ENCODE peak calls at places on chromosomes 1 and 21, in five cellular contexts. L is K562, P is heart left ventricle, X is IMR-90, Y is A549. E is an unnamed sample.

GRCh38 chr1:70208292-70208691 is 2.9 kb upstream of the LRRC40 start:
- DNase-seq in L (no peak), P (no peak), X (no peak), Y (no peak), E (no peak)

GRCh38 chr1:983736-984475 is 2.0 kb upstream of the PERM1 start:
- DNase-seq in L (peak), P (peak), X (no peak), Y (no peak), E (no peak)

GRCh38 chr1:213934642-213935041 is 53.1 kb upstream of the PROX1 start:
- DNase-seq in L (no peak), P (peak), X (no peak), Y (no peak), E (no peak)

GRCh38 chr1:79785964-79786363 is 779.4 kb upstream of the ADGRL4 start:
- DNase-seq in L (no peak), P (no peak), X (no peak), Y (no peak), E (no peak)

GRCh38 chr1:208950206-208950605 is 633.3 kb upstream of the CAMK1G start:
- DNase-seq in L (no peak), P (no peak), X (no peak), Y (no peak), E (no peak)

GRCh38 chr1:36386262-36387140 is 777 bp upstream of the STK40 start:
- DNase-seq in L (peak), P (peak), X (peak), Y (peak), E (peak)

GRCh38 chr1:55472784-55473183 is 257.6 kb upstream of the USP24 start:
- DNase-seq in L (no peak), P (no peak), X (peak), Y (peak), E (peak)

GRCh38 chr1:65535981-65536380 is 115.5 kb downstream of the LEPR start:
- DNase-seq in L (no peak), P (no peak), X (no peak), Y (no peak), E (no peak)

GRCh38 chr1:43083375-43083774 is 88.7 kb downstream of the EBNA1BP2 start:
- DNase-seq in L (no peak), P (no peak), X (no peak), Y (no peak), E (no peak)

GRCh38 chr1:36128126-36128904 is 3.3 kb upstream of the COL8A2 start:
- DNase-seq in L (peak), P (no peak), X (peak), Y (no peak), E (no peak)

GRCh38 chr21:25837545-25838263 is 102.9 kb downstream of the GABPA start:
- DNase-seq in L (no peak), P (no peak), X (peak), Y (no peak), E (peak)

GRCh38 chr1:69862906-69863305 is 295.2 kb downstream of the LRRC7 start:
- DNase-seq in L (no peak), P (no peak), X (no peak), Y (no peak), E (peak)

GRCh38 chr1:64884261-64885040 is 81.9 kb downstream of the JAK1 start:
- DNase-seq in L (no peak), P (no peak), X (peak), Y (no peak), E (peak)

DNA sequence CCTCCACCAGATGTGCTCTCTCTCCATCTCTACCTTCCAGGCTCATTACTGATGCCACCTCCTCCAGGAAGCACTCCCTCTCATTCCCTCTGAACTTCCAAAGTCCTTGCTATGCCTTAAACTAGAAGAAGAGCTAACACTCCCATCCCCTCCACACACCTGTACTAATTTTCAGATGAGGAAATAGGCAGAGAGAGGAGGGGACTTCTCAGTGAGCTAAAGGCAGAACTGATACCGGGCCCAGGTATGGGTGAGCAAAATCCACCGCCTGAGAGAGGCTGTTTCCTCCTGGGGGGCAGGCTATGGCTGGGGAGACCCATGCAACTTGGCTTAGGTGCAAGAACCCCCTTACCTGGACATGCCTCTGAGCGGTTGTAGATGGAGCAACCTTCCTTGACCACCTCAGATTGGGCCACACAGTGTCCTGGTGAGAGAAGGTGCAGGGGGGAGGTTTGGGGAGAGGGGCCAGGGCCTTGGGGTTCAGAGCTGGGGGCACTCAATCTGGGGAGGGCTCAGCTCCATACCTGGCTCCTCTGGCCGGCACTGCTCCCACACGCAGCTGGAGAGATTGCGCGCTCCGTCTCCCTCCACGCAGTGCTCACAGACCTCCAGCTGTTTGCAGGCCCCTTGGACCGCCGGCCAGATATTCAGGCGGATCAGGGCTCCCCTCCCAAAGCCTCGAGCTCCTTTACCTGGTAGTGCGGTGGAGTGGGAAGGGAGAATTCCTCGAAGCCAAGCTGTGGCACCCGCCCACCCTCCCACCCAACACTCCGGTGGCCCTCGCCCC is 964 bp downstream of the CD164L2 start:
- DNase-seq in L (no peak), P (no peak), X (no peak), Y (no peak), E (no peak)
- H3K27ac ChIP-seq in L (no peak), P (no peak), X (no peak), Y (no peak), E (no peak)

GRCh38 chr21:39336457-39337008 is 12.4 kb downstream of the HMGN1 start:
- DNase-seq in L (no peak), P (no peak), X (no peak), Y (no peak), E (no peak)

GRCh38 chr21:39340687-39341086 is 8.2 kb downstream of the HMGN1 start:
- DNase-seq in L (no peak), P (no peak), X (no peak), Y (no peak), E (no peak)

GRCh38 chr21:39344848-39345247 is 4.0 kb downstream of the HMGN1 start:
- DNase-seq in L (no peak), P (no peak), X (no peak), Y (no peak), E (no peak)

GRCh38 chr21:39345440-39345839 is 3.4 kb downstream of the HMGN1 start:
- DNase-seq in L (no peak), P (no peak), X (no peak), Y (no peak), E (no peak)

DNA sequence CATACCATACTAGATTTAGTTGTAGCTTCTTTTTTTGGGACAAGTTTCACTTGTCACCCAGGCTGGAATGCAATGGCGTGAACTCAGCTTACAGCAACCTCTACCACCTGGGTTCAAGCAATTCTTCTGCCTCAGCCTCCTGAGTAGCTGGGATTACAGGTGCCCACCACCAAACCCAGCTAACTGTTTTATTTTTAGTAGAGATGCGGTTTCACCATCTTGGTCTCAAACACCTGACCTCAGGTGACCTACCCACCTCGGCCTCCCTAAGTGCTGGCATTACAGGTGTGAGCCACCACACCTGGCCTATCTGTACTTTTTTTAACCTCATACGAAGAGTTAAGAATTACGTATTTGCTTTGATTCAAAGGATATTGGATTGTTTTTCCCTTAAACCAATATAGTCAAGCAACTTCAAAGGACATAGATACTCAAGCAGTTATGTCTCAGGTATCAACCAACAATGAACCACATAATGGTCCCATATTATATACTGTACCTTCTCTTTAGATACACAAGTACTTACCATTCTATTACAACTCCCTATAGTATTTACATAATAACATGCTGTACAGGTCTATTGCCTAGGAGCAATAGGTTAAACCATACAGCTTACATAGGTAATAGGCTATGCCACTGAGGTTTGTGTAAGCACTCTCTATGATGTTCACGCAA is 7.5 kb downstream of the HMGN1 start:
- DNase-seq in L (no peak), P (no peak), X (no peak), Y (no peak), E (no peak)
- TF ChIP-seq POLR2A in L (peak), P (no peak), X (no peak), Y (no peak), E (no peak)

GRCh38 chr1:110471131-110471530 is 20.2 kb downstream of the PROK1 start:
- DNase-seq in L (no peak), P (no peak), X (no peak), Y (no peak), E (no peak)
- H3K27ac ChIP-seq in L (no peak), P (no peak), X (no peak), Y (no peak), E (no peak)

GRCh38 chr1:212035835-212036605 is 472 bp downstream of the DTL start:
- DNase-seq in L (no peak), P (no peak), X (no peak), Y (no peak), E (peak)
- TF ChIP-seq POLR2A in L (no peak), P (no peak), X (no peak), Y (no peak), E (no peak)

GRCh38 chr1:46173361-46173856 is 1.5 kb upstream of the TSPAN1 start:
- DNase-seq in L (peak), P (peak), X (peak), Y (no peak), E (no peak)
- H3K27ac ChIP-seq in L (no peak), P (peak), X (no peak), Y (no peak), E (no peak)

GRCh38 chr1:155131285-155131684 is 3.6 kb downstream of the EFNA1 start:
- DNase-seq in L (peak), P (no peak), X (no peak), Y (no peak), E (no peak)
- TF ChIP-seq POLR2A in L (no peak), P (no peak), X (no peak), Y (no peak), E (no peak)

DNA sequence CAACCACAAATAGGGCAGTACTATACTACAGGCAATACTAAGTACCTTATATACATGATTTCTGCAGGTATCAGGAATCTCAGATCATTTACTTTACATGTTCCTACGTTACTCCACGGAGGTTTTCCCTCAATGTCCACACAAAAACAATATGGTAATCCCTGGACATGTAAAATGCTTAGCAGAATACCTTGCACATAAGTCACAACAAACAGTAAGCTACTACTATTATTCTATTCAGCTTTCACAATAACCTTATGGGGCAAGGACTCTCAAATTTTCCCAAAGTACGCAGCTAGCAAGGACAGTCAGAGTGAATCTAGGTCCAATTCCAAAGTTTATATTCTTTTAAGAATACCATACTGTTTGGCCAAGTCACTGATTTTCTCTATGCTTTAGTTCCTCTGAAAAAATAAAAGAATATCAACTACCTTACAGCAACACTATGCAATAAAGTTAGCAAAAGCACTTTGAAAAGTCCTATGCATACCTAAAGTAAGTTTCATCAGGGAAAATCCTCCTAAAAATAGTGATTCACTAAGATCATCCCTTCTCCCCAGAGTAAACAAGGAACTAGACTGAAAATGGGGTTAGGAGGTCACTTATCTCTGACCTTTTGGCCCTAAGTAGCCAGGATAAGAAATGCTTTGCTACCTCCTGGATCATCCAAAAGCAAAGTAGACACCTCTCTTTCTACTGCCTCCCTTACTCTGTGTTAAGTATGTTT is 67.4 kb downstream of the LUZP1 start:
- DNase-seq in L (no peak), P (no peak), X (peak), Y (no peak), E (no peak)
- H3K27ac ChIP-seq in L (no peak), P (peak), X (no peak), Y (peak), E (peak)

DNA sequence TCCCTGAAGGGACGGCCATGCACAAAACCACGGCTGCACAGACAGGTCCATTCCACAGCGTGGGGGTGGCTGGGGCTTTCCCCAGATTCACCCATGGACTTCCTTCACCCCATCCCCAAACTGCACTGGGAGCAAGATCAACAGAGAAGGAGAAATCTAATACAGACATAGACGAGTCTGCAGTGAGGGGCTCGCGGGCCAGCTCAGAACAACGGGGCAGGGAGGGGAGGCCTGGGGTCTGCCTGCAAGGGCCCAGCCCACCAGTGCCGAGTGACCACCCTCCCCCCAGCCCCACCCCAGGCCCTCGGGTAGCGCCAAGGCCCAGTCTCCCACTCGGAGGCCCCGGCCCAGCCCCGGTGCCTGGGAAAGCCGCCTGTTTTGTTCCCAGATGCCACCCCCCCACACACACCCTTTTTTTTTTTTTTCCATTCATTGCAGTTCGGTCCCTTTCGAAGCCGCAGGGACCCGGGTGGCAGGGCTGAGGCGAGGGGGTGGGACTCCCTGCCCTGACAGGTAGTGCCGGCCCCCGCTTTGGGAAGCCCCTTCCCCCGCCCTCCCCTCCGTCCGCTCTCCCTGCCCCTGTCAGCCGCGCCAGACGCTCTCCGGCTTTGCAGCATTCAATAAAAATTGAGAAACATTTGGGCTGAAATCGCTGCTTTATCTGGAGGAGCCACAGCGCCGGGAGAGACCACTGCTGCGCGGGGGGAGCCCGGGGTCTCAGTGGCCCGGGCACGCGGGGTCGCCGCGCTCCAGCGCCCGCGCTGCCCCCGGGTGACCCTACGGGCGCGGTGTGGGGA is 550 bp upstream of the EPHB2 start:
- DNase-seq in L (no peak), P (peak), X (peak), Y (peak), E (peak)
- TF ChIP-seq POLR2A in L (no peak), P (no peak), X (peak), Y (no peak), E (no peak)

DNA sequence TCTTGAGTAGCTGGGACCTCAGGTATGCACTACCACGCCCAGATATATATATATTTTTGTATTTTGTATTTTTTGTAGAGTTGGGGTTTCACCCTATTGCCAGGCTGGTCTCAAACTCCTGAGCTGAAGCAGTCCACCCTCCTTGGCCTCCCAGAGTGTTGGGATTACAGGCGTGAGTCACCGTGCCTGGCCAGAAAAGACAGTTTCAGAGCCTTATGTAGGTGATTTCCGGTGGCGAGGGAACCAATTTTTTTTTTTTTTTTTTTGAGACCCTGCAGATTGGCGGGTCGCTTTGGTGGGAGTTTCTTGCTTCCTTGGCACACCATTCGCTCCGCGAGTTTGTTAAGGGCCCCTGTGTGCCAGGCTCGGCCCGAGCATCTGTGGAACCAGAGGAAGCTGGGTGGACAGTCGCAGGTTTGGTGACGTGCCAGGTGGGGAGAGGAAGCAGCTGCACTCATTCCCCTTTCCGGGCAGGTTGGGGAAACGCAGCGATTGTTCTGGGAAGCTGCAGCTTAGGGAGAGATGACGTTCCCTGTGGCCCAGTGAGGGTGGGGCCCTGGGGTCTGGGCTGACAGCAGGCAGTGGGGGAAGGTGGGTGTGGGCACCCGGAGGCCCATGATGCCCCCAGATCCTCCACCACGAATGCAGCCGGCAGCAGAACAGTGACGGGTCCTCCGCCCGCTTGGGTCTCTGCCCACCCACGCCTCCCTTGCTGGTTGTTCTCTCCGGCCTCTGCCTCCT is 25.1 kb downstream of the SPSB1 start:
- DNase-seq in L (no peak), P (peak), X (peak), Y (no peak), E (peak)
- H3K27ac ChIP-seq in L (no peak), P (no peak), X (no peak), Y (peak), E (peak)

GRCh38 chr21:31873696-31874599 is 1.1 kb downstream of the HUNK start:
- DNase-seq in L (peak), P (peak), X (peak), Y (peak), E (no peak)

GRCh38 chr21:31872072-31872451 is 758 bp upstream of the HUNK start:
- DNase-seq in L (no peak), P (no peak), X (no peak), Y (no peak), E (no peak)

GRCh38 chr21:31873275-31873695 is 465 bp downstream of the HUNK start:
- DNase-seq in L (no peak), P (no peak), X (no peak), Y (peak), E (no peak)

GRCh38 chr21:31874817-31875216 is 2.0 kb downstream of the HUNK start:
- DNase-seq in L (no peak), P (no peak), X (no peak), Y (no peak), E (no peak)

GRCh38 chr21:31872452-31873274 is at the start of gene HUNK:
- DNase-seq in L (no peak), P (peak), X (peak), Y (peak), E (no peak)
- TF ChIP-seq POLR2A in L (no peak), P (no peak), X (no peak), Y (no peak), E (no peak)

E was measured in endothelial cell of umbilical vein.